ENCODE peak calls at places on chromosomes 3 and 15, in seven cellular contexts. K is HS-5; F is activated CD4-positive, alpha-beta T cell treated with anti-CD3 and anti-CD28 coated beads for 48 hours; X is AG20443; E is naive B cell; D is GM03348; M is stomach. N is an unnamed sample.

GRCh38 chr15:37098468-37099320 is 1.7 kb downstream of the MEIS2 start:
- DNase-seq in D (peak), E (no peak), K (no peak), X (peak), M (no peak), F (peak), N (no peak)

GRCh38 chr3:66534304-66534703 is 33.5 kb upstream of the LRIG1 start:
- DNase-seq in K (no peak), E (no peak), M (no peak), D (no peak), F (no peak), X (no peak), N (no peak)

GRCh38 chr15:90564109-90564508 is 34.4 kb downstream of the CRTC3 start:
- DNase-seq in D (no peak), M (no peak), E (peak), K (no peak), X (no peak), F (no peak), N (no peak)

GRCh38 chr3:185709241-185709955 is 115.4 kb downstream of the IGF2BP2 start:
- DNase-seq in M (no peak), F (no peak), E (no peak), K (no peak), D (no peak), X (no peak), N (no peak)

GRCh38 chr15:79028411-79028964 is 62.1 kb downstream of the RASGRF1 start:
- DNase-seq in X (peak), F (peak), D (peak), M (no peak), E (peak), K (no peak), N (peak)

GRCh38 chr3:13301295-13301987 is 118.7 kb downstream of the NUP210 start:
- DNase-seq in X (peak), M (no peak), E (no peak), D (peak), K (peak), F (no peak), N (no peak)

GRCh38 chr15:34023932-34024331 is 15.1 kb downstream of the AVEN start:
- DNase-seq in M (no peak), X (peak), E (no peak), K (no peak), D (peak), F (no peak), N (no peak)

GRCh38 chr15:100463515-100463914 is 65.2 kb downstream of the CERS3 start:
- DNase-seq in K (no peak), E (no peak), M (no peak), D (no peak), F (no peak), X (no peak), N (no peak)

GRCh38 chr15:55389276-55389631 is 18.9 kb downstream of the CCPG1 start:
- DNase-seq in M (no peak), E (no peak), X (no peak), D (peak), F (no peak), K (peak), N (no peak)

GRCh38 chr15:91909574-91909973 is 56.1 kb downstream of the SLCO3A1 start:
- DNase-seq in M (no peak), E (no peak), D (no peak), K (no peak), X (no peak), F (no peak), N (no peak)